ENCODE peak calls at places on chromosome 19, in eight cellular contexts. R, J, Q, I, X, C, G and B are unnamed samples.

GRCh38 chr19:47725759-47726401 is 12.7 kb downstream of the EHD2 start:
- DNase-seq in J (no peak), C (no peak), Q (no peak), X (no peak), R (peak; percentile 54), I (no peak), G (no peak), B (no peak)

GRCh38 chr19:17779281-17779930 is 15.5 kb upstream of the B3GNT3 start:
- DNase-seq in X (peak; percentile 84), C (peak; percentile 79), J (no peak), R (peak; percentile 98), Q (no peak), G (no peak), I (peak; percentile 93), B (no peak)

GRCh38 chr19:49056101-49056901 is 1.2 kb downstream of the CGB7 start:
- DNase-seq in I (peak; percentile 34), R (peak; percentile 76), C (peak; percentile 89), J (peak; percentile 62), X (peak; percentile 91), Q (peak; percentile 23), G (no peak), B (no peak)

GRCh38 chr19:44260343-44260681 is 626 bp downstream of the ZNF233 start:
- DNase-seq in J (no peak), R (peak; percentile 21), Q (no peak), C (peak; percentile 45), G (no peak), I (no peak), X (no peak), B (no peak)

GRCh38 chr19:51259348-51260245 is 8.7 kb downstream of the SIGLECL1 start:
- DNase-seq in Q (peak; percentile 24), J (peak; percentile 44), G (peak; percentile 12), X (peak; percentile 48), R (peak; percentile 72), C (peak; percentile 69), I (peak; percentile 41), B (no peak)

GRCh38 chr19:2550431-2551171 is 74.7 kb downstream of the GADD45B start:
- DNase-seq in X (no peak), J (no peak), Q (no peak), I (no peak), C (no peak), R (peak; percentile 43), G (no peak), B (no peak)

GRCh38 chr19:49875801-49876421 is 1.2 kb downstream of the AKT1S1 start:
- DNase-seq in I (no peak), Q (peak; percentile 51), R (peak; percentile 83), G (no peak), J (peak; percentile 72), X (peak; percentile 59), C (peak; percentile 76), B (no peak)

GRCh38 chr19:11125994-11126685 is 29.4 kb downstream of the SPC24 start:
- DNase-seq in J (peak; percentile 68), R (peak; percentile 92), I (peak; percentile 39), X (peak; percentile 57), C (peak; percentile 91), G (no peak), Q (peak; percentile 67), B (no peak)

GRCh38 chr19:5967994-5968430 is 9.9 kb downstream of the RANBP3 start:
- DNase-seq in Q (peak; percentile 64), G (peak; percentile 17), J (peak; percentile 84), X (peak; percentile 68), R (peak; percentile 91), I (peak; percentile 50), C (peak; percentile 81), B (peak; percentile 84)

GRCh38 chr19:44570984-44571684 is 41.7 kb upstream of the CEACAM20 start:
- DNase-seq in R (peak; percentile 93), C (peak; percentile 80), Q (peak; percentile 80), X (peak; percentile 67), J (peak; percentile 82), I (peak; percentile 76), G (no peak), B (peak; percentile 82)

GRCh38 chr19:7069904-7070226 is 362 bp downstream of the ZNF557 start:
- DNase-seq in J (no peak), C (no peak), X (no peak), Q (no peak), G (no peak), R (no peak), I (no peak), B (no peak)

GRCh38 chr19:1312732-1313694 is 27.3 kb downstream of the EFNA2 start:
- DNase-seq in J (peak; percentile 41), I (peak; percentile 23), Q (no peak), C (no peak), X (no peak), G (no peak), R (no peak), B (no peak)

GRCh38 chr19:1618157-1619093 is 13.2 kb upstream of the UQCR11 start:
- DNase-seq in X (peak; percentile 64), I (peak; percentile 29), G (no peak), J (no peak), Q (peak; percentile 41), C (peak; percentile 73), R (peak; percentile 83), B (no peak)

GRCh38 chr19:44753932-44754742 is 5.6 kb downstream of the BCL3 start:
- DNase-seq in C (peak; percentile 76), Q (no peak), J (peak; percentile 55), R (peak; percentile 81), G (no peak), X (peak; percentile 94), I (no peak), B (no peak)

GRCh38 chr19:33245948-33246728 is 20.5 kb upstream of the SLC7A10 start:
- DNase-seq in Q (no peak), C (peak; percentile 73), G (no peak), J (no peak), X (peak; percentile 40), R (peak; percentile 45), I (no peak), B (no peak)

GRCh38 chr19:4488496-4488895 is 16.4 kb downstream of the HDGFL2 start:
- DNase-seq in C (no peak), G (no peak), R (no peak), X (no peak), J (no peak), Q (no peak), I (no peak), B (no peak)

GRCh38 chr19:32012886-32013635 is 332.3 kb upstream of the ZNF507 start:
- DNase-seq in X (no peak), I (no peak), R (no peak), Q (no peak), C (peak; percentile 33), G (no peak), J (no peak), B (no peak)

GRCh38 chr19:46469541-46470185 is 1.7 kb downstream of the PNMA8A start:
- DNase-seq in G (no peak), X (no peak), C (no peak), J (no peak), R (no peak), I (no peak), Q (no peak), B (no peak)

GRCh38 chr19:46472592-46472991 is 1.2 kb upstream of the PNMA8A start:
- DNase-seq in X (no peak), R (no peak), G (no peak), I (no peak), C (no peak), Q (no peak), J (no peak), B (no peak)

GRCh38 chr19:46471778-46472543 is 598 bp upstream of the PNMA8A start:
- DNase-seq in G (no peak), Q (no peak), X (no peak), J (no peak), I (no peak), C (no peak), R (no peak), B (no peak)

GRCh38 chr19:46470376-46470775 is 987 bp downstream of the PNMA8A start:
- DNase-seq in I (no peak), J (no peak), X (no peak), R (no peak), G (no peak), Q (no peak), C (no peak), B (no peak)

GRCh38 chr19:46471116-46471733 is at the start of gene PNMA8A:
- DNase-seq in G (no peak), I (no peak), Q (no peak), C (peak; percentile 94), R (peak; percentile 96), X (peak; percentile 92), J (peak; percentile 54), B (no peak)
- TF ChIP-seq EZH2 in G (no peak), I (no peak), Q (no peak), C (no peak), R (no peak), X (no peak), J (peak; percentile 29), B (no peak)

GRCh38 chr19:58382997-58383603 is 2.3 kb upstream of the ZNF837 start:
- DNase-seq in R (no peak), C (no peak), Q (no peak), I (no peak), G (no peak), X (no peak), J (no peak), B (no peak)

GRCh38 chr19:58380736-58381459 is at the start of gene ZNF837:
- DNase-seq in C (peak; percentile 96), R (peak; percentile 100), G (peak; percentile 99), J (peak; percentile 100), X (peak; percentile 91), I (peak; percentile 100), Q (peak; percentile 99), B (peak; percentile 99)

GRCh38 chr19:58381460-58382220 is 810 bp upstream of the ZNF837 start:
- DNase-seq in Q (no peak), G (no peak), C (no peak), R (no peak), I (no peak), J (no peak), X (no peak), B (no peak)

GRCh38 chr19:58380037-58380735 is 644 bp downstream of the ZNF837 start:
- DNase-seq in Q (peak; percentile 83), X (no peak), G (no peak), C (no peak), R (no peak), J (no peak), I (no peak), B (no peak)

GRCh38 chr19:58379276-58379675 is 1.6 kb downstream of the ZNF837 start:
- DNase-seq in I (no peak), C (no peak), Q (no peak), J (no peak), G (no peak), R (no peak), X (no peak), B (no peak)
- TF ChIP-seq POLR2AphosphoS5 in I (no peak), C (no peak), Q (no peak), J (no peak), G (no peak), R (no peak), X (no peak), B (no peak)

GRCh38 chr19:10010247-10010691 is at the start of gene COL5A3:
- DNase-seq in J (no peak), R (peak; percentile 72), G (no peak), I (no peak), Q (no peak), C (peak; percentile 61), X (peak; percentile 39), B (no peak)
- TF ChIP-seq EZH2 in J (no peak), R (no peak), G (no peak), I (no peak), Q (no peak), C (no peak), X (no peak), B (no peak)

GRCh38 chr19:19388568-19389555 is 16.6 kb upstream of the GATAD2A start:
- DNase-seq in J (no peak), I (no peak), X (no peak), C (no peak), G (no peak), Q (peak; percentile 38), R (no peak), B (no peak)
- TF ChIP-seq POLR2AphosphoS5 in J (no peak), I (no peak), X (no peak), C (no peak), G (no peak), Q (no peak), R (no peak), B (no peak)